ENCODE peak calls at places on chromosome 14, in nine cellular contexts. G is endothelial cell, A is lower leg skin, P is glutamatergic neuron, J is tibial artery, Q is transverse colon, U is neural crest cell, R is HL-60, E is PC-3. Y is an unnamed sample.

GRCh38 chr14:29442720-29443119 is 484.9 kb downstream of the PRKD1 start:
- DNase-seq in P (no peak), E (peak; percentile 53), R (no peak), U (no peak), G (no peak), J (no peak), A (no peak), Q (no peak), Y (no peak)

GRCh38 chr14:44981198-44981597 is 19.2 kb downstream of the TOGARAM1 start:
- DNase-seq in E (no peak), R (no peak), A (no peak), P (no peak), U (no peak), G (no peak), J (no peak), Q (no peak), Y (no peak)

GRCh38 chr14:95519699-95520098 is 3.2 kb upstream of the SYNE3 start:
- DNase-seq in G (no peak), A (peak; percentile 89), U (no peak), P (no peak), R (peak; percentile 83), Q (peak; percentile 71), E (peak; percentile 79), J (peak; percentile 93), Y (peak; percentile 95)

GRCh38 chr14:20632831-20633771 is 8.4 kb downstream of the OR6S1 start:
- DNase-seq in G (peak; percentile 62), R (peak; percentile 73), J (no peak), P (peak; percentile 57), Q (peak; percentile 59), U (peak; percentile 61), A (no peak), E (peak; percentile 91), Y (no peak)

GRCh38 chr14:64095620-64096019 is 198.6 kb downstream of the ESR2 start:
- DNase-seq in G (no peak), U (no peak), Q (no peak), P (no peak), E (no peak), A (no peak), J (no peak), R (no peak), Y (no peak)

GRCh38 chr14:87898301-87898700 is 94.7 kb downstream of the GALC start:
- DNase-seq in R (no peak), P (no peak), A (no peak), J (no peak), U (no peak), Q (no peak), G (no peak), E (no peak), Y (no peak)

GRCh38 chr14:65495196-65495595 is 82.7 kb downstream of the FUT8 start:
- DNase-seq in R (no peak), U (no peak), J (no peak), Q (no peak), E (peak; percentile 28), P (no peak), G (no peak), A (no peak), Y (no peak)

GRCh38 chr14:78356406-78356805 is 186.2 kb downstream of the NRXN3 start:
- DNase-seq in R (no peak), E (no peak), A (no peak), J (no peak), Q (no peak), G (no peak), P (no peak), U (peak; percentile 26), Y (no peak)

GRCh38 chr14:67418368-67419174 is 6.6 kb upstream of the PLEK2 start:
- DNase-seq in E (peak; percentile 75), G (no peak), Q (peak; percentile 79), P (no peak), R (no peak), U (no peak), J (no peak), A (no peak), Y (no peak)

GRCh38 chr14:67417633-67418032 is 5.7 kb upstream of the PLEK2 start:
- DNase-seq in J (no peak), U (no peak), E (no peak), A (no peak), P (no peak), Q (no peak), R (no peak), G (no peak), Y (no peak)

GRCh38 chr14:67416810-67417209 is 4.8 kb upstream of the PLEK2 start:
- DNase-seq in A (no peak), Q (no peak), P (no peak), U (no peak), E (no peak), R (no peak), G (no peak), J (no peak), Y (no peak)

GRCh38 chr14:67413806-67414769 is 2.1 kb upstream of the PLEK2 start:
- DNase-seq in R (no peak), G (no peak), J (no peak), Q (no peak), E (peak; percentile 95), P (no peak), U (no peak), A (no peak), Y (no peak)

DNA sequence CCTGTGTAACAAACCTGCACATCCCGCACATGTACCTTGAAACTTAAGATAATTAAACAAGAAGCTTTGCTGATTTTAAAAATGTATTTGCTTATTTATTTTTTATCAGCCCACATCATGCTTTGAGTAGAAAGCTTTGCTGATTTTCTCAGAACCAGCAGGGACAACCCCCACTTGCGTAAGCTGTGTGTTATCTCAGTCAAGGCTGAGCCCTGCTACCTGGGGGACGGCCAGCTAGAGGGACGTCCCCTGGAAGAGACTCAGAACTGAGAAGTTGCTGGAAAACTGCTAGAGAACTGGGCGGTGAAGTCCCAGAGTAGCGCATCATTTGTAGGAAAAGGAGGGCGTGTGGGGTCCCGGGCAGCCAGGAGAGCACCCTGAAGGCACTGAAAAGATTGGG is 4.1 kb upstream of the PLEK2 start:
- DNase-seq in P (no peak), G (no peak), Q (no peak), E (no peak), R (no peak), U (no peak), J (no peak), A (no peak), Y (no peak)
- TF ChIP-seq CTCF in P (no peak), G (no peak), Q (no peak), E (no peak), R (no peak), U (no peak), J (no peak), A (no peak), Y (no peak)

GRCh38 chr14:91835197-91835919 is 32.0 kb downstream of the TC2N start:
- DNase-seq in E (no peak), G (no peak), P (no peak), J (no peak), U (no peak), Q (peak; percentile 37), R (no peak), A (no peak), Y (no peak)

GRCh38 chr14:91834571-91834970 is 32.8 kb downstream of the TC2N start:
- DNase-seq in P (no peak), R (no peak), A (no peak), J (no peak), Q (no peak), E (no peak), U (no peak), G (no peak), Y (no peak)

GRCh38 chr14:91839754-91840153 is 27.6 kb downstream of the TC2N start:
- DNase-seq in P (no peak), U (no peak), Q (no peak), E (no peak), A (no peak), R (no peak), G (no peak), J (no peak), Y (no peak)

GRCh38 chr14:91837076-91837475 is 30.3 kb downstream of the TC2N start:
- DNase-seq in A (no peak), R (no peak), G (no peak), J (no peak), E (no peak), U (no peak), Q (no peak), P (no peak), Y (no peak)

GRCh38 chr14:91835920-91836843 is 31.2 kb downstream of the TC2N start:
- DNase-seq in E (peak; percentile 67), U (peak; percentile 18), R (no peak), J (peak; percentile 94), P (peak; percentile 67), G (peak; percentile 65), Q (peak; percentile 92), A (peak; percentile 63), Y (no peak)
- TF ChIP-seq CTCF in E (no peak), U (no peak), R (no peak), J (no peak), P (no peak), G (no peak), Q (no peak), A (no peak), Y (no peak)

DNA sequence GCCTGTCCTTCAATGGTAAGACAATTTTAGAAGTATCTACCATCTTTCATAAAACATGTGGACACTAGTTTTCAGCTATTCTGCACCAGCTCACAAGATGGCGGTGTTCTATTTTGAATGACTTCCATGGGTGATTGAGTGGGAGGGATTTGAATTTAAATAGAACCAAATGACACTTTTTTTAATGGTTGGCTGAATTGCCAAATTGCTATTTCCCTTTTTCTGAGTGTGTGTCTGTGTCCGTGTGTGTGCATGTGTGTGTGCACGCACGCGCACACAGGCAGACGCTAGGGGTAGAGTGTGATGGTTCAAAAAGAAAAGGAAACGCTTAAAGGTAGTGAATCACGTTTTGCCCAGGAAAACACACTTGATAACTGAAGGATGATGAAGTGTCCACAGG is 362.6 kb downstream of the DAD1 start:
- DNase-seq in A (no peak), P (no peak), J (no peak), E (peak; percentile 77), G (no peak), U (no peak), R (peak; percentile 81), Q (no peak), Y (no peak)
- TF ChIP-seq CTCF in A (no peak), P (no peak), J (no peak), E (peak; percentile 88), G (peak; percentile 18), U (no peak), R (peak; percentile 36), Q (no peak), Y (peak; percentile 14)

GRCh38 chr14:60722836-60723217 is 1.3 kb downstream of the SIX4 start:
- DNase-seq in E (no peak), Q (peak; percentile 7), P (no peak), U (no peak), G (no peak), R (no peak), J (peak; percentile 64), A (no peak), Y (no peak)

GRCh38 chr14:60720391-60720790 is 3.8 kb downstream of the SIX4 start:
- DNase-seq in G (no peak), J (no peak), Q (no peak), A (no peak), P (no peak), U (no peak), E (no peak), R (no peak), Y (no peak)

GRCh38 chr14:60722163-60722835 is 1.9 kb downstream of the SIX4 start:
- DNase-seq in E (peak; percentile 83), Q (peak; percentile 7), P (peak; percentile 71), R (peak; percentile 22), A (no peak), U (peak; percentile 43), G (peak; percentile 49), J (peak; percentile 68), Y (no peak)

GRCh38 chr14:60720962-60721330 is 3.2 kb downstream of the SIX4 start:
- DNase-seq in R (no peak), G (no peak), U (no peak), Q (no peak), P (no peak), A (no peak), J (no peak), E (no peak), Y (no peak)

GRCh38 chr14:60721331-60722162 is 2.6 kb downstream of the SIX4 start:
- DNase-seq in Q (peak; percentile 18), P (peak; percentile 63), A (no peak), J (peak; percentile 70), R (peak; percentile 25), U (peak; percentile 33), G (peak; percentile 61), E (peak; percentile 85), Y (no peak)
- TF ChIP-seq CTCF in Q (peak; percentile 14), P (no peak), A (no peak), J (no peak), R (peak; percentile 11), U (peak; percentile 49), G (no peak), E (peak; percentile 62), Y (peak; percentile 41)